ENCODE peak calls at places on chromosomes 13 and 19, in five cellular contexts. One of them, this sample, is unnamed.

GRCh38 chr13:98328511-98328910 is 151.4 kb upstream of the RNF113B start:
- DNase-seq in foreskin fibroblast: no peak
- DNase-seq in cardiac fibroblast: no peak
- DNase-seq in fibroblast of the aortic adventitia: no peak
- DNase-seq in fibroblast of pulmonary artery: no peak
- DNase-seq in this sample: no peak

GRCh38 chr13:109000207-109000606 is 370.8 kb downstream of the MYO16 start:
- DNase-seq in fibroblast of the aortic adventitia: no peak
- DNase-seq in foreskin fibroblast: no peak
- DNase-seq in fibroblast of pulmonary artery: no peak
- DNase-seq in cardiac fibroblast: no peak
- DNase-seq in this sample: no peak

GRCh38 chr19:28023064-28023463 is 1189.9 kb downstream of the UQCRFS1 start:
- DNase-seq in cardiac fibroblast: peak
- DNase-seq in foreskin fibroblast: no peak
- DNase-seq in fibroblast of the aortic adventitia: peak
- DNase-seq in fibroblast of pulmonary artery: peak
- DNase-seq in this sample: peak

GRCh38 chr19:10712041-10712440 is 5.8 kb upstream of the DNM2 start:
- DNase-seq in foreskin fibroblast: no peak
- DNase-seq in cardiac fibroblast: no peak
- DNase-seq in fibroblast of pulmonary artery: no peak
- DNase-seq in fibroblast of the aortic adventitia: no peak
- DNase-seq in this sample: no peak

GRCh38 chr13:26867451-26868067 is 107.0 kb upstream of the GPR12 start:
- DNase-seq in foreskin fibroblast: peak
- DNase-seq in fibroblast of pulmonary artery: peak
- DNase-seq in cardiac fibroblast: peak
- DNase-seq in fibroblast of the aortic adventitia: peak
- DNase-seq in this sample: no peak

GRCh38 chr19:15331419-15332310 is 674 bp downstream of the BRD4 start:
- DNase-seq in foreskin fibroblast: peak
- DNase-seq in fibroblast of the aortic adventitia: no peak
- DNase-seq in cardiac fibroblast: peak
- DNase-seq in fibroblast of pulmonary artery: peak
- DNase-seq in this sample: no peak

GRCh38 chr13:26653310-26653709 is 95.8 kb downstream of the WASF3 start:
- DNase-seq in cardiac fibroblast: peak
- DNase-seq in fibroblast of the aortic adventitia: no peak
- DNase-seq in fibroblast of pulmonary artery: peak
- DNase-seq in foreskin fibroblast: peak
- DNase-seq in this sample: peak

GRCh38 chr13:99978781-99979452 is 2.7 kb upstream of the ZIC2 start:
- DNase-seq in fibroblast of pulmonary artery: no peak
- DNase-seq in fibroblast of the aortic adventitia: no peak
- DNase-seq in foreskin fibroblast: no peak
- DNase-seq in cardiac fibroblast: no peak
- DNase-seq in this sample: no peak

GRCh38 chr13:50130686-50131051 is 115.4 kb downstream of the KCNRG start:
- DNase-seq in foreskin fibroblast: peak
- DNase-seq in fibroblast of the aortic adventitia: peak
- DNase-seq in cardiac fibroblast: peak
- DNase-seq in fibroblast of pulmonary artery: peak
- DNase-seq in this sample: no peak

GRCh38 chr19:48290923-48291700 is 21.2 kb downstream of the ZNF114 start:
- DNase-seq in fibroblast of the aortic adventitia: peak
- DNase-seq in foreskin fibroblast: peak
- DNase-seq in fibroblast of pulmonary artery: peak
- DNase-seq in cardiac fibroblast: peak
- DNase-seq in this sample: no peak

GRCh38 chr19:51292971-51293370 is 18.5 kb upstream of the IGLON5 start:
- DNase-seq in foreskin fibroblast: no peak
- DNase-seq in fibroblast of pulmonary artery: no peak
- DNase-seq in fibroblast of the aortic adventitia: no peak
- DNase-seq in cardiac fibroblast: no peak
- DNase-seq in this sample: no peak

GRCh38 chr13:59687028-59687427 is 476.7 kb downstream of the DIAPH3 start:
- DNase-seq in fibroblast of the aortic adventitia: no peak
- DNase-seq in foreskin fibroblast: no peak
- DNase-seq in cardiac fibroblast: no peak
- DNase-seq in fibroblast of pulmonary artery: no peak
- DNase-seq in this sample: no peak

GRCh38 chr13:63025741-63026140 is 1610.1 kb upstream of the PCDH20 start:
- DNase-seq in fibroblast of the aortic adventitia: no peak
- DNase-seq in foreskin fibroblast: no peak
- DNase-seq in fibroblast of pulmonary artery: no peak
- DNase-seq in cardiac fibroblast: no peak
- DNase-seq in this sample: no peak

GRCh38 chr19:41588497-41589209 is 12.7 kb downstream of the CEACAM21 start:
- DNase-seq in foreskin fibroblast: peak
- DNase-seq in fibroblast of pulmonary artery: peak
- DNase-seq in fibroblast of the aortic adventitia: peak
- DNase-seq in cardiac fibroblast: peak
- DNase-seq in this sample: no peak

GRCh38 chr19:43532571-43532961 is 422 bp upstream of the ZNF575 start:
- DNase-seq in foreskin fibroblast: no peak
- DNase-seq in fibroblast of pulmonary artery: no peak
- DNase-seq in fibroblast of the aortic adventitia: peak
- DNase-seq in cardiac fibroblast: no peak
- DNase-seq in this sample: no peak

GRCh38 chr19:43534811-43535761 is 2.1 kb downstream of the ZNF575 start:
- DNase-seq in foreskin fibroblast: peak
- DNase-seq in fibroblast of the aortic adventitia: peak
- DNase-seq in fibroblast of pulmonary artery: peak
- DNase-seq in cardiac fibroblast: peak
- DNase-seq in this sample: no peak

GRCh38 chr19:43534305-43534612 is 1.3 kb downstream of the ZNF575 start:
- DNase-seq in cardiac fibroblast: no peak
- DNase-seq in fibroblast of pulmonary artery: no peak
- DNase-seq in foreskin fibroblast: no peak
- DNase-seq in fibroblast of the aortic adventitia: no peak
- DNase-seq in this sample: no peak

GRCh38 chr19:43533546-43534304 is 737 bp downstream of the ZNF575 start:
- DNase-seq in fibroblast of pulmonary artery: peak
- DNase-seq in fibroblast of the aortic adventitia: peak
- DNase-seq in cardiac fibroblast: peak
- DNase-seq in foreskin fibroblast: peak
- DNase-seq in this sample: peak

GRCh38 chr19:43532962-43533545 is at the start of gene ZNF575:
- DNase-seq in cardiac fibroblast: peak
- DNase-seq in foreskin fibroblast: peak
- DNase-seq in fibroblast of the aortic adventitia: peak
- DNase-seq in fibroblast of pulmonary artery: peak
- DNase-seq in this sample: no peak
- TF ChIP-seq CTCF in cardiac fibroblast: no peak
- TF ChIP-seq CTCF in foreskin fibroblast: no peak
- TF ChIP-seq CTCF in fibroblast of the aortic adventitia: no peak
- TF ChIP-seq CTCF in fibroblast of pulmonary artery: no peak
- TF ChIP-seq CTCF in this sample: no peak

GRCh38 chr19:12843999-12844732 is 5.9 kb downstream of the MAST1 start:
- DNase-seq in fibroblast of pulmonary artery: no peak
- DNase-seq in fibroblast of the aortic adventitia: no peak
- DNase-seq in cardiac fibroblast: no peak
- DNase-seq in foreskin fibroblast: no peak
- DNase-seq in this sample: no peak
- H3K4me3 ChIP-seq in fibroblast of pulmonary artery: no peak
- H3K4me3 ChIP-seq in fibroblast of the aortic adventitia: no peak
- H3K4me3 ChIP-seq in cardiac fibroblast: no peak
- H3K4me3 ChIP-seq in foreskin fibroblast: no peak
- H3K4me3 ChIP-seq in this sample: no peak

DNA sequence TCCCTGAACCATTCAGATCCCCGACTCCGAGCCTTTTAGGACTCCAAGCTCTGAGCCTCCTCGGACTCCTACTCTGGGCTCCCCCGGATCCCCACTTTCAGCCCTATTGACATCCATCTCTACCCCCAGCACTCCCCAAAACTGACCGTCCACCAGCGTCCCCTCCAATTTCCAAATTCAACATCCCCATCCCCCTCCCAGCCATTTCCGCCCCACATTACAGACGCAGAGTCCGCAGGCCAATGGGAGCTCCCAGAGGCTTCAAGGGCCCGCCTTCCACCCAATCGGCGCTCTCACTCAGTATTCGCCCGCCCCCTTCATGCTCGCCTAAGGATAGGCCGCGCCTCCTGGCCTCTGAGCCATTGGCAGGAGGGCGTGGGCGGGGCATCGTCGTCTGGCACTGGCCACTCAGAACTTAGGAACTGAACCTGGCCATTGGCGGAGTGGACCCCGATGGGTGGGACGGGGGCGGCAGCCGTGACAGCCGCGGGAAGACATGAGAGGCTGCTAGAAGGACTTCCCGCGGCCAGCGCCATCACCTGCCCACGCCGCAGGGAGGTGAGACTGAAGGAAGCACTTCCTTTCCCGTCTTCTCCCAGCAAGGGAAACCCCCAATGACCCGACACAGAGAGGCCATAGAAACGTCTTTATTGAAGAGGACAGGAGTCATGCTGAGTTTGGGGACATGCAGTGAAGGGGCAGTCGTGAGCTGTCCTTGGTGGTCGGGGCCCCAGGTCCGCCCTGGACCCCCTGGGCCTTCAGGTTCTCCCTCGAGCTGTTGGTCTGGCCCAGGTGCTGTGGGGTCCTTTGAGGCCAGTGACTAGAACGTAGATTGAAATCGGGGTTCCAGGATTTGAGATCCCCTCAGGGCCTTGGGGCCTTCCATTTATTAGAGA is at the start of gene ALKBH6:
- DNase-seq in cardiac fibroblast: peak
- DNase-seq in foreskin fibroblast: peak
- DNase-seq in fibroblast of pulmonary artery: peak
- DNase-seq in fibroblast of the aortic adventitia: peak
- DNase-seq in this sample: peak
- TF ChIP-seq CTCF in cardiac fibroblast: no peak
- TF ChIP-seq CTCF in foreskin fibroblast: no peak
- TF ChIP-seq CTCF in fibroblast of pulmonary artery: no peak
- TF ChIP-seq CTCF in fibroblast of the aortic adventitia: no peak
- TF ChIP-seq CTCF in this sample: no peak

DNA sequence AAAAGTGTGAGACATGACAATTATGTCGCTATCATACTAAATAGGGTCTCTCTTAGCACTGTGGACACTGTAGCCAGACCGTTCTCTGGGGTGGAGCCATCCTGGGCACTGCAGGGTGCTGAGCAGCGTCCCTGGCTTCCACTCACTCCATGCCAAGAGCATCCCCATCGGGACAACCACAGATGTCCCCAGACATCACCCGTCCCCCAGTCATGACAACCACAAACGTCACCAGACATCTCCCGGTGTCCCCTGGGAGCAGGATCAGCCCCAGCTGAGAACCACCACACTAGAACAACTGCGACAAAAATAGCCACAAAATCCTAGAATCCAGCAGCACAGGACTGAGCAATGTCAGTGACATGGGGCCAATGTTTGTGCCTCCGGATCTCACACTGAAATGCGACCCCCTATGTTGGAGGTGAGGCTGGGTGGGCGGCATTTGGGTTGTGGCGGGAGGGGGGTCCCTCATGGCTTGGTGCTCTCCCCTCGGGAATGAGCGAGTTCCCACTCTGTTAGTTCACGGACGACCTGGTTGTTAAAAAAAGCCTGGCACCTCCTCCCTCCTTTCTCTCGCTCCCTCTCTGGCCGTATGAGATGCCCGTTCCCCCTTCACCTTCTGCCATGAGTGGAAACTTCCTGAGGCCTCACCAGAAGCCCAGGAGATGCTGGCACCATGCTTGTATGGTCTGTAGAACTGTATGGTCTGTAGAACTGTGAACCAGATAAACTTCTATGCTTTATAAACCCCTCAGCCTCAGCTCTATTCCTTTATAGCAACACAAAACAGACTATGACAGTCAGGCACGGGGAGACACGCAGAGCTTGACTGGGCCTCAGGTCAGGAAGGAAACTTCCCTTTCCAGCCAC is 93.9 kb downstream of the GADD45B start:
- DNase-seq in fibroblast of pulmonary artery: no peak
- DNase-seq in fibroblast of the aortic adventitia: no peak
- DNase-seq in cardiac fibroblast: no peak
- DNase-seq in foreskin fibroblast: no peak
- DNase-seq in this sample: no peak
- H3K4me3 ChIP-seq in fibroblast of pulmonary artery: no peak
- H3K4me3 ChIP-seq in fibroblast of the aortic adventitia: no peak
- H3K4me3 ChIP-seq in cardiac fibroblast: no peak
- H3K4me3 ChIP-seq in foreskin fibroblast: no peak
- H3K4me3 ChIP-seq in this sample: no peak

DNA sequence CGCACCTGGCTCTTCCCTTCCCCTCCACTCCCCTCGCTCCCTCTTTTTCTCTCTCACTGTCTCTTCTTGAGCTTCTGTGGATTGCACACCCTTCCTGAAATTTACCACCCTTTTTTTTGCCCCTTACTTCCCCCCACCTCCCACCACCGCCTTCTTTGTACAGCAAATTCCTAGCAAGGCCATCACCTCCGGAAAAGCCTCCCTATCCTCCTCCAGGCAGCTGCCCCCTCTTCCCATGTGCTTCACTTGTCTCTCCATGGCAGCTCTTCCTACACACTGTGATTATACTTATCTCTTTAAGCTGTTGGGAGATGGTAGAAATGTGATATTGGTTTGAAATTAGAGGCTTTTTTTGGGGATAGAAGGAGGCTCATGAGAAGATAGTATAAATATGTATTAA is 28.3 kb upstream of the KCTD4 start:
- DNase-seq in fibroblast of the aortic adventitia: no peak
- DNase-seq in fibroblast of pulmonary artery: peak
- DNase-seq in cardiac fibroblast: no peak
- DNase-seq in foreskin fibroblast: no peak
- DNase-seq in this sample: no peak
- TF ChIP-seq CTCF in fibroblast of the aortic adventitia: no peak
- TF ChIP-seq CTCF in fibroblast of pulmonary artery: no peak
- TF ChIP-seq CTCF in cardiac fibroblast: no peak
- TF ChIP-seq CTCF in foreskin fibroblast: no peak
- TF ChIP-seq CTCF in this sample: no peak

GRCh38 chr19:39400997-39401548 is 5.6 kb upstream of the ZFP36 start:
- DNase-seq in fibroblast of the aortic adventitia: no peak
- DNase-seq in fibroblast of pulmonary artery: no peak
- DNase-seq in cardiac fibroblast: no peak
- DNase-seq in foreskin fibroblast: no peak
- DNase-seq in this sample: no peak
- H3K4me3 ChIP-seq in fibroblast of the aortic adventitia: no peak
- H3K4me3 ChIP-seq in fibroblast of pulmonary artery: no peak
- H3K4me3 ChIP-seq in cardiac fibroblast: no peak
- H3K4me3 ChIP-seq in foreskin fibroblast: no peak
- H3K4me3 ChIP-seq in this sample: no peak

DNA sequence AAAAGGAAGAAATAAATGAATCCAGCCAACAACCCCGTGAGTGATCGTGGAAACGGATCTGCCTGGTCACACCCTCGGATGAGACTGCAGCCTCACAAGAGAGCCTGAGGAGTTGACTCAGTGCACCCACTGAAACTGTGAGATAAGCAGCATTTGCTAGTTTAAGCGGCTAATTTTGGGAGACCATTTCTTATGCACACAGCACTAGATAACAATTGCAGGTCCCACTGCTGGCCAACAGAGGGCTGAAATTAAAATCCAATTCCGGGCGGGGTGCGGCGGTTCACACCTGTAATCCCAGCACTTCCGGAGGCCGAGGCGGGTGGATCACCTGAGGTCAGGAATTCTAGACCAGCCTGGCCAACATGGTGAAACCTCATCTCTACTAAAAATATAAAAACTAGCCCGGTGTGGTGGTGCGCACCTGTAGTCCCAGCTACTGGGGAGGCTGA is 3.6 kb downstream of the UQCR11 start:
- DNase-seq in foreskin fibroblast: no peak
- DNase-seq in fibroblast of pulmonary artery: no peak
- DNase-seq in cardiac fibroblast: no peak
- DNase-seq in fibroblast of the aortic adventitia: no peak
- DNase-seq in this sample: no peak
- TF ChIP-seq CTCF in foreskin fibroblast: no peak
- TF ChIP-seq CTCF in fibroblast of pulmonary artery: no peak
- TF ChIP-seq CTCF in cardiac fibroblast: peak
- TF ChIP-seq CTCF in fibroblast of the aortic adventitia: peak
- TF ChIP-seq CTCF in this sample: peak

GRCh38 chr19:49301165-49301865 is 23.7 kb downstream of the SLC6A16 start:
- DNase-seq in cardiac fibroblast: peak
- DNase-seq in fibroblast of the aortic adventitia: peak
- DNase-seq in foreskin fibroblast: peak
- DNase-seq in fibroblast of pulmonary artery: peak
- DNase-seq in this sample: no peak
- H3K4me3 ChIP-seq in cardiac fibroblast: no peak
- H3K4me3 ChIP-seq in fibroblast of the aortic adventitia: no peak
- H3K4me3 ChIP-seq in foreskin fibroblast: no peak
- H3K4me3 ChIP-seq in fibroblast of pulmonary artery: peak
- H3K4me3 ChIP-seq in this sample: peak